ENCODE peak calls at places on chromosome 9, in four cellular contexts. C, Q, U and R are unnamed samples.

GRCh38 chr9:128625391-128626145 is 31.1 kb downstream of the DYNC2I2 start:
- DNase-seq in C (no peak), Q (no peak), U (no peak), R (peak; percentile 47)

GRCh38 chr9:27125030-27125429 is 16.0 kb downstream of the TEK start:
- DNase-seq in C (no peak), Q (peak; percentile 35), U (no peak), R (no peak)

GRCh38 chr9:103242025-103242424 is 246.9 kb downstream of the CYLC2 start:
- DNase-seq in C (no peak), Q (no peak), U (no peak), R (no peak)

GRCh38 chr9:100206899-100207298 is 107.9 kb downstream of the INVS start:
- DNase-seq in C (no peak), Q (no peak), U (no peak), R (no peak)

GRCh38 chr9:131117111-131117761 is 8.2 kb upstream of the NUP214 start:
- DNase-seq in C (no peak), Q (no peak), U (no peak), R (no peak)

GRCh38 chr9:109002141-109002540 is 11.2 kb downstream of the CTNNAL1 start:
- DNase-seq in C (no peak), Q (no peak), U (no peak), R (no peak)

GRCh38 chr9:91312717-91313325 is 48.9 kb downstream of the AUH start:
- DNase-seq in C (no peak), Q (peak; percentile 97), U (no peak), R (no peak)

GRCh38 chr9:94806307-94806893 is 79.9 kb downstream of the AOPEP start:
- DNase-seq in C (no peak), Q (no peak), U (peak; percentile 48), R (no peak)

GRCh38 chr9:112971415-112971814 is 40.6 kb downstream of the ZNF883 start:
- DNase-seq in C (peak; percentile 2), Q (no peak), U (peak; percentile 14), R (peak; percentile 58)

GRCh38 chr9:88737031-88737430 is 202.1 kb downstream of the NXNL2 start:
- DNase-seq in C (no peak), Q (no peak), U (no peak), R (no peak)

GRCh38 chr9:136787690-136788400 is 3.3 kb upstream of the TMEM141 start:
- DNase-seq in C (no peak), Q (no peak), U (peak; percentile 80), R (peak; percentile 77)

GRCh38 chr9:87389936-87390335 is 107.7 kb upstream of the DAPK1 start:
- DNase-seq in C (no peak), Q (no peak), U (no peak), R (no peak)

GRCh38 chr9:135213566-135213965 is 126.1 kb downstream of the OLFM1 start:
- DNase-seq in C (no peak), Q (no peak), U (no peak), R (peak; percentile 63)

GRCh38 chr9:98983295-98984268 is 39.9 kb downstream of the COL15A1 start:
- DNase-seq in C (no peak), Q (no peak), U (no peak), R (no peak)

GRCh38 chr9:11992866-11993265 is 700.3 kb upstream of the TYRP1 start:
- DNase-seq in C (no peak), Q (no peak), U (no peak), R (no peak)

GRCh38 chr9:63817622-63818518 is 1467.1 kb downstream of the FOXD4L5 start:
- DNase-seq in C (peak; percentile 93), Q (no peak), U (peak; percentile 86), R (peak; percentile 33)

GRCh38 chr9:119483153-119483552 is 113.9 kb upstream of the BRINP1 start:
- DNase-seq in C (no peak), Q (no peak), U (no peak), R (no peak)

GRCh38 chr9:71812385-71812784 is 44.1 kb upstream of the CEMIP2 start:
- DNase-seq in C (no peak), Q (no peak), U (no peak), R (no peak)

GRCh38 chr9:114805670-114806551 is at the start of gene TNFSF15:
- DNase-seq in C (peak; percentile 22), Q (peak; percentile 72), U (peak; percentile 65), R (peak; percentile 22)

GRCh38 chr9:87119328-87119881 is 172.1 kb upstream of the GAS1 start:
- DNase-seq in C (no peak), Q (peak; percentile 94), U (no peak), R (no peak)

GRCh38 chr9:35340046-35340445 is 149.9 kb upstream of the RUSC2 start:
- DNase-seq in C (no peak), Q (peak; percentile 67), U (no peak), R (no peak)

GRCh38 chr9:112037281-112038016 is 137.6 kb downstream of the SUSD1 start:
- DNase-seq in C (peak; percentile 85), Q (no peak), U (peak; percentile 96), R (no peak)

GRCh38 chr9:129669141-129669718 is 3.8 kb downstream of the PRRX2 start:
- DNase-seq in C (no peak), Q (no peak), U (no peak), R (no peak)

GRCh38 chr9:8863886-8864881 is 1064.6 kb upstream of the DMAC1 start:
- DNase-seq in C (no peak), Q (no peak), U (no peak), R (no peak)

DNA sequence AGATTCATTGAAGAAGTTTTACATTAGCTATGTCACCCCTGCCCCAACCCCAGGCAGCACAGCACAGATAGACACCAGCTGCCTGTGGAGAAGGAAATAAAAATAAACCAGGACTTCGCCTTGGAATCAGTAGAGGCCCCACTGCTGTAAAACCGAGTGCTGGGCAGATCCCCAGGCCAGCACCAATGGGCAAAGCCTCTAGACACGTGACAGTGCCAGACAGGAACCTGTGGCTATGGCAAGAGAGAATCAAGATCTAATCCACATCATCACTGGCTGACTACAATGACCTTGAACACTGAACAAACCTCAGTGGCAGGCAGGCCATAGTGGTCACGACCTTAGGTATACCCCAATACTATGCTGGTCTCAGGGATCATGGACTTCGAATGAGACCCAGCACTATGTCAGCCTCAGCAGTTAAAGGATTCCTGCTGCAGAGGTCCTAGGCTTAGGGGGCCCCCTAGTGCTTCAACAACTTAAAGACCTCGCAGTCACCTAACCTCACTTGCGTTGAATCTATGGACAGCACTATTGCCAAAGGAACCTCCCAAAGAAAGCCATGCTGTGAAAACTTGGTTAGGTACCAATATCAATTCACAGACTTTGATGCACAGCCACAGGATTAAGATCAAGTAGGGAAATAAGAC is 2118.6 kb upstream of the C9orf72 start:
- DNase-seq in C (no peak), Q (peak; percentile 8), U (peak; percentile 21), R (peak; percentile 75)
- TF ChIP-seq CTCF in C (peak; percentile 8), Q (peak; percentile 66), U (peak; percentile 22), R (peak; percentile 78)

GRCh38 chr9:132164604-132165362 is 2.9 kb downstream of the NTNG2 start:
- DNase-seq in C (no peak), Q (peak; percentile 48), U (no peak), R (no peak)

GRCh38 chr9:132163876-132164603 is 2.2 kb downstream of the NTNG2 start:
- DNase-seq in C (no peak), Q (peak; percentile 62), U (no peak), R (no peak)

GRCh38 chr9:132162764-132163456 is 1.1 kb downstream of the NTNG2 start:
- DNase-seq in C (no peak), Q (no peak), U (no peak), R (peak; percentile 65)

GRCh38 chr9:132161743-132162187 is at the start of gene NTNG2:
- DNase-seq in C (no peak), Q (no peak), U (no peak), R (no peak)

DNA sequence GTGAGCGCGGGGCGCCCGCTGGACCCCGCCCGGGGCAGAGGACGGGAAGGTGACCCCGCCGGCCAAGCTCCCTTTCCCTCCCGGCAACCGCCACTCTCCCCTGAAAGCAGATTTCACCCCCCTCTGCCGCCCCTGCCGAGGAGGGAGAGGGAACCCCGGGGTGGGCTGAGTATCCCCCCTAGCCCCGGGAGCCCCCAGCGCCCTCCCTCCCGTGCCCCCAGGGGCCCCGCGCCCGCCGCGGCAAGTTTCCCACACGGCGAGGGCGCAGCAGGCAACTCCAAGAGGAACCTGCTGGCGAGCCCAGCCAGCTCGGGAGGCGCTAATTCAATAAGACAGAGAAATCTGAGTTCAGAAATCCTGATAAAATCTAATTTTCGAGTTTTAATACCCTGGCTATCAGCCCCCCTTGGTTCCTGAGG is 1.6 kb downstream of the NTNG2 start:
- DNase-seq in C (no peak), Q (no peak), U (no peak), R (peak; percentile 52)
- H3K4me3 ChIP-seq in C (no peak overlapping the region), Q (no peak overlapping the region), U (no peak overlapping the region), R (peak overlapping the region; percentile 86)

GRCh38 chr9:81374881-81375280 is 314.5 kb downstream of the TLE1 start:
- DNase-seq in C (no peak), Q (no peak), U (no peak), R (no peak)

GRCh38 chr9:81371824-81372223 is 317.5 kb downstream of the TLE1 start:
- DNase-seq in C (no peak), Q (peak; percentile 69), U (no peak), R (no peak)

GRCh38 chr9:81372628-81373191 is 316.6 kb downstream of the TLE1 start:
- DNase-seq in C (no peak), Q (peak; percentile 64), U (no peak), R (no peak)

GRCh38 chr9:81374459-81374858 is 314.9 kb downstream of the TLE1 start:
- DNase-seq in C (no peak), Q (no peak), U (peak; percentile 2), R (no peak)

GRCh38 chr9:81373294-81373693 is 316.1 kb downstream of the TLE1 start:
- DNase-seq in C (no peak), Q (no peak), U (no peak), R (no peak)
- TF ChIP-seq CTCF in C (no peak), Q (no peak), U (no peak), R (no peak)

DNA sequence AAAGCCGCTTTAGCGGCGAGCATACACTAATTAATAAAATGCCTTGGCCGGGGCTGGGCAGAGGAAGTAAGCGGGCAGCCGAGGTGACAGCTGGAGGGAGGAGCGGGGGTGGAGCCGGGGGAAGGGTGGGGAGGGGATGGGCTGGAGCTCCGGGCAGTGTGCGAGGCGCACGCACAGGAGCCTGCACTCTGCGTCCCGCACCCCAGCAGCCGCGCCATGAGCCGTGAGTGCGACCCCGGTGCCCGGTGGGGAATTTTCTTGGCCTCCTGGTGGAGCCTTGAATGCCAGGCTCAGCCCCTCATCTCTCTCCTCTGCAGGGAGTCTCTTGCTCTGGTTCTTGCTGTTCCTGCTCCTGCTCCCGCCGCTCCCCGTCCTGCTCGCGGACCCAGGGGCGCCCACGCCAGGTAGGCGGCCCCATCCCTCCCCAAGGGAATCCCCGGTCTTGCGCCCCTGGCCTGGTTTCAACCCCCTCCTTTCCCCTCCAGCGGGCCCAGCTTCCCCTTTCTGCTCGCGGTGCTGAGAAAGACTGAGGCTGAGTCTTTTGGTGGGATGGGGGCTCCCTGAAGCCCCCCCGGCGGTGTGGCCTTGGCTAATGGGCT is at the start of gene PTGS1:
- DNase-seq in C (peak; percentile 41), Q (no peak), U (peak; percentile 45), R (peak; percentile 94)
- H3K4me3 ChIP-seq in C (peak within 1 kb of the TSS; percentile 51), Q (no peak within 1 kb of the TSS), U (peak within 1 kb of the TSS; percentile 35), R (peak within 1 kb of the TSS; percentile 53)